ENCODE peak calls at places on chromosomes 6 and 20, in six cellular contexts. D is NCI-H460; M is pancreas; T is cardiac muscle cell; U is activated naive CD4-positive, alpha-beta T cell; L is tibial artery. E is an unnamed sample.

GRCh38 chr6:122709922-122710512 is 69.5 kb upstream of the FABP7 start:
- DNase-seq in D (no peak), U (no peak), T (no peak), L (no peak), M (no peak), E (no peak)

GRCh38 chr6:130895516-130895915 is 68.3 kb downstream of the SMLR1 start:
- DNase-seq in L (no peak), D (no peak), T (no peak), M (no peak), U (no peak), E (no peak)

GRCh38 chr6:90107721-90108364 is 188.8 kb downstream of the BACH2 start:
- DNase-seq in U (no peak), L (no peak), D (no peak), T (no peak), M (no peak), E (no peak)

GRCh38 chr20:20138301-20139064 is 86.2 kb downstream of the CFAP61 start:
- DNase-seq in L (peak), D (no peak), U (no peak), T (no peak), M (no peak), E (no peak)

GRCh38 chr6:169984181-169985120 is 233.0 kb downstream of the ERMARD start:
- DNase-seq in L (peak), M (no peak), D (no peak), U (no peak), T (no peak), E (peak)

GRCh38 chr20:22063753-22064152 is 358.3 kb downstream of the PAX1 start:
- DNase-seq in L (no peak), M (no peak), T (no peak), D (no peak), U (no peak), E (no peak)

GRCh38 chr6:145688493-145688905 is 46.8 kb downstream of the EPM2A start:
- DNase-seq in L (no peak), U (no peak), T (no peak), M (no peak), D (no peak), E (no peak)

GRCh38 chr20:8147476-8147875 is 15.4 kb downstream of the PLCB1 start:
- DNase-seq in T (no peak), D (no peak), L (no peak), U (no peak), M (no peak), E (no peak)

GRCh38 chr20:61654726-61655125 is 402.7 kb downstream of the CDH4 start:
- DNase-seq in L (no peak), T (no peak), M (no peak), U (no peak), D (no peak), E (no peak)

GRCh38 chr6:26441977-26442376 is 1.7 kb downstream of the BTN3A3 start:
- DNase-seq in L (no peak), D (no peak), M (no peak), T (no peak), U (no peak), E (no peak)

GRCh38 chr20:24694727-24695528 is 225.5 kb downstream of the SYNDIG1 start:
- DNase-seq in U (no peak), L (peak), T (no peak), M (no peak), D (no peak), E (no peak)

GRCh38 chr20:18001131-18001921 is 32.5 kb downstream of the MGME1 start:
- DNase-seq in U (no peak), D (no peak), T (peak), M (peak), L (peak), E (peak)

GRCh38 chr20:42531675-42531985 is 658.1 kb downstream of the PTPRT start:
- DNase-seq in T (no peak), D (no peak), L (peak), M (no peak), U (no peak), E (peak)

E was measured in aorta.